ENCODE peak calls at places on chromosomes 13 and 19, in nine cellular contexts. One of them, this sample, is unnamed.

GRCh38 chr13:97262058-97262457 is 39.9 kb downstream of the MBNL2 start:
- DNase-seq in cardiac fibroblast: no peak
- DNase-seq in T-helper 2 cell: peak
- DNase-seq in left ventricle myocardium inferior: no peak
- DNase-seq in HT1080: no peak
- DNase-seq in GM04504: no peak
- DNase-seq in AML-193: no peak
- DNase-seq in C1 segment of cervical spinal cord: no peak
- DNase-seq in Calu3: no peak
- DNase-seq in this sample: no peak

GRCh38 chr19:47601180-47601904 is 7.6 kb upstream of the BICRA start:
- DNase-seq in cardiac fibroblast: no peak
- DNase-seq in T-helper 2 cell: no peak
- DNase-seq in left ventricle myocardium inferior: no peak
- DNase-seq in HT1080: no peak
- DNase-seq in GM04504: no peak
- DNase-seq in AML-193: no peak
- DNase-seq in C1 segment of cervical spinal cord: no peak
- DNase-seq in Calu3: peak
- DNase-seq in this sample: no peak

GRCh38 chr13:44098559-44098958 is 218.9 kb downstream of the LACC1 start:
- DNase-seq in cardiac fibroblast: no peak
- DNase-seq in T-helper 2 cell: no peak
- DNase-seq in left ventricle myocardium inferior: no peak
- DNase-seq in HT1080: no peak
- DNase-seq in GM04504: no peak
- DNase-seq in AML-193: no peak
- DNase-seq in C1 segment of cervical spinal cord: no peak
- DNase-seq in Calu3: no peak
- DNase-seq in this sample: no peak

GRCh38 chr19:7415163-7415856 is 66.6 kb downstream of the ARHGEF18 start:
- DNase-seq in cardiac fibroblast: peak
- DNase-seq in T-helper 2 cell: no peak
- DNase-seq in left ventricle myocardium inferior: no peak
- DNase-seq in HT1080: no peak
- DNase-seq in GM04504: no peak
- DNase-seq in AML-193: no peak
- DNase-seq in C1 segment of cervical spinal cord: no peak
- DNase-seq in Calu3: no peak
- DNase-seq in this sample: no peak

GRCh38 chr13:59701261-59701660 is 462.5 kb downstream of the DIAPH3 start:
- DNase-seq in cardiac fibroblast: no peak
- DNase-seq in T-helper 2 cell: no peak
- DNase-seq in left ventricle myocardium inferior: no peak
- DNase-seq in HT1080: no peak
- DNase-seq in GM04504: no peak
- DNase-seq in AML-193: no peak
- DNase-seq in C1 segment of cervical spinal cord: no peak
- DNase-seq in Calu3: no peak
- DNase-seq in this sample: no peak

GRCh38 chr13:27170521-27171243 is 929 bp downstream of the USP12 start:
- DNase-seq in cardiac fibroblast: peak
- DNase-seq in T-helper 2 cell: peak
- DNase-seq in left ventricle myocardium inferior: peak
- DNase-seq in HT1080: peak
- DNase-seq in GM04504: no peak
- DNase-seq in AML-193: no peak
- DNase-seq in C1 segment of cervical spinal cord: peak
- DNase-seq in Calu3: no peak
- DNase-seq in this sample: peak

GRCh38 chr19:10364644-10365043 is 15.7 kb downstream of the TYK2 start:
- DNase-seq in cardiac fibroblast: no peak
- DNase-seq in T-helper 2 cell: no peak
- DNase-seq in left ventricle myocardium inferior: no peak
- DNase-seq in HT1080: no peak
- DNase-seq in GM04504: no peak
- DNase-seq in AML-193: no peak
- DNase-seq in C1 segment of cervical spinal cord: peak
- DNase-seq in Calu3: no peak
- DNase-seq in this sample: no peak

GRCh38 chr19:16951529-16951928 is 62.7 kb downstream of the F2RL3 start:
- DNase-seq in cardiac fibroblast: no peak
- DNase-seq in T-helper 2 cell: no peak
- DNase-seq in left ventricle myocardium inferior: no peak
- DNase-seq in HT1080: peak
- DNase-seq in GM04504: no peak
- DNase-seq in AML-193: no peak
- DNase-seq in C1 segment of cervical spinal cord: no peak
- DNase-seq in Calu3: no peak
- DNase-seq in this sample: no peak

GRCh38 chr13:35086667-35087066 is 144.6 kb downstream of the NBEA start:
- DNase-seq in cardiac fibroblast: no peak
- DNase-seq in T-helper 2 cell: no peak
- DNase-seq in left ventricle myocardium inferior: no peak
- DNase-seq in HT1080: peak
- DNase-seq in GM04504: no peak
- DNase-seq in AML-193: no peak
- DNase-seq in C1 segment of cervical spinal cord: no peak
- DNase-seq in Calu3: no peak
- DNase-seq in this sample: no peak

GRCh38 chr19:11247934-11248333 is 8.5 kb downstream of the ANGPTL8 start:
- DNase-seq in cardiac fibroblast: no peak
- DNase-seq in T-helper 2 cell: no peak
- DNase-seq in left ventricle myocardium inferior: no peak
- DNase-seq in HT1080: no peak
- DNase-seq in GM04504: no peak
- DNase-seq in AML-193: no peak
- DNase-seq in C1 segment of cervical spinal cord: no peak
- DNase-seq in Calu3: no peak
- DNase-seq in this sample: no peak

GRCh38 chr13:41458939-41459753 is 1.8 kb downstream of the RGCC start:
- DNase-seq in cardiac fibroblast: peak
- DNase-seq in T-helper 2 cell: peak
- DNase-seq in left ventricle myocardium inferior: peak
- DNase-seq in HT1080: no peak
- DNase-seq in GM04504: peak
- DNase-seq in AML-193: peak
- DNase-seq in C1 segment of cervical spinal cord: no peak
- DNase-seq in Calu3: peak
- DNase-seq in this sample: no peak

GRCh38 chr13:29589234-29589633 is 6.3 kb downstream of the SLC7A1 start:
- DNase-seq in cardiac fibroblast: no peak
- DNase-seq in T-helper 2 cell: no peak
- DNase-seq in left ventricle myocardium inferior: no peak
- DNase-seq in HT1080: peak
- DNase-seq in GM04504: no peak
- DNase-seq in AML-193: no peak
- DNase-seq in C1 segment of cervical spinal cord: no peak
- DNase-seq in Calu3: peak
- DNase-seq in this sample: no peak

GRCh38 chr13:77093735-77094134 is 66.8 kb upstream of the FBXL3 start:
- DNase-seq in cardiac fibroblast: no peak
- DNase-seq in T-helper 2 cell: no peak
- DNase-seq in left ventricle myocardium inferior: no peak
- DNase-seq in HT1080: no peak
- DNase-seq in GM04504: no peak
- DNase-seq in AML-193: no peak
- DNase-seq in C1 segment of cervical spinal cord: no peak
- DNase-seq in Calu3: no peak
- DNase-seq in this sample: no peak

GRCh38 chr19:49691243-49692101 is 556 bp downstream of the CPT1C start:
- DNase-seq in cardiac fibroblast: peak
- DNase-seq in T-helper 2 cell: no peak
- DNase-seq in left ventricle myocardium inferior: peak
- DNase-seq in HT1080: no peak
- DNase-seq in GM04504: no peak
- DNase-seq in AML-193: no peak
- DNase-seq in C1 segment of cervical spinal cord: peak
- DNase-seq in Calu3: no peak
- DNase-seq in this sample: peak

GRCh38 chr19:57850553-57851017 is 926 bp downstream of the ZNF587 start:
- DNase-seq in cardiac fibroblast: peak
- DNase-seq in T-helper 2 cell: no peak
- DNase-seq in left ventricle myocardium inferior: no peak
- DNase-seq in HT1080: peak
- DNase-seq in GM04504: no peak
- DNase-seq in AML-193: no peak
- DNase-seq in C1 segment of cervical spinal cord: no peak
- DNase-seq in Calu3: peak
- DNase-seq in this sample: no peak

GRCh38 chr13:89324582-89324981 is 1653.4 kb downstream of the SLITRK5 start:
- DNase-seq in cardiac fibroblast: no peak
- DNase-seq in T-helper 2 cell: no peak
- DNase-seq in left ventricle myocardium inferior: no peak
- DNase-seq in HT1080: no peak
- DNase-seq in GM04504: no peak
- DNase-seq in AML-193: no peak
- DNase-seq in C1 segment of cervical spinal cord: no peak
- DNase-seq in Calu3: no peak
- DNase-seq in this sample: no peak

GRCh38 chr19:55352040-55352439 is 2.5 kb downstream of the COX6B2 start:
- DNase-seq in cardiac fibroblast: no peak
- DNase-seq in T-helper 2 cell: no peak
- DNase-seq in left ventricle myocardium inferior: no peak
- DNase-seq in HT1080: peak
- DNase-seq in GM04504: no peak
- DNase-seq in AML-193: no peak
- DNase-seq in C1 segment of cervical spinal cord: no peak
- DNase-seq in Calu3: peak
- DNase-seq in this sample: no peak

GRCh38 chr19:16569609-16570320 is 2.5 kb downstream of the SLC35E1 start:
- DNase-seq in cardiac fibroblast: no peak
- DNase-seq in T-helper 2 cell: no peak
- DNase-seq in left ventricle myocardium inferior: no peak
- DNase-seq in HT1080: no peak
- DNase-seq in GM04504: no peak
- DNase-seq in AML-193: no peak
- DNase-seq in C1 segment of cervical spinal cord: no peak
- DNase-seq in Calu3: no peak
- DNase-seq in this sample: no peak

GRCh38 chr13:99796175-99796819 is 175.3 kb downstream of the ZIC5 start:
- DNase-seq in cardiac fibroblast: peak
- DNase-seq in T-helper 2 cell: no peak
- DNase-seq in left ventricle myocardium inferior: no peak
- DNase-seq in HT1080: peak
- DNase-seq in GM04504: no peak
- DNase-seq in AML-193: no peak
- DNase-seq in C1 segment of cervical spinal cord: no peak
- DNase-seq in Calu3: peak
- DNase-seq in this sample: no peak

GRCh38 chr13:79541426-79542049 is 60.6 kb downstream of the NDFIP2 start:
- DNase-seq in cardiac fibroblast: peak
- DNase-seq in T-helper 2 cell: peak
- DNase-seq in left ventricle myocardium inferior: no peak
- DNase-seq in HT1080: peak
- DNase-seq in GM04504: peak
- DNase-seq in AML-193: peak
- DNase-seq in C1 segment of cervical spinal cord: no peak
- DNase-seq in Calu3: peak
- DNase-seq in this sample: no peak

GRCh38 chr13:75715598-75716523 is 79.7 kb downstream of the LMO7 start:
- DNase-seq in cardiac fibroblast: peak
- DNase-seq in T-helper 2 cell: no peak
- DNase-seq in left ventricle myocardium inferior: no peak
- DNase-seq in HT1080: no peak
- DNase-seq in GM04504: no peak
- DNase-seq in AML-193: no peak
- DNase-seq in C1 segment of cervical spinal cord: no peak
- DNase-seq in Calu3: no peak
- DNase-seq in this sample: no peak

GRCh38 chr19:51327066-51327985 is 14.6 kb downstream of the VSIG10L start:
- DNase-seq in cardiac fibroblast: peak
- DNase-seq in T-helper 2 cell: peak
- DNase-seq in left ventricle myocardium inferior: peak
- DNase-seq in HT1080: no peak
- DNase-seq in GM04504: no peak
- DNase-seq in AML-193: no peak
- DNase-seq in C1 segment of cervical spinal cord: no peak
- DNase-seq in Calu3: peak
- DNase-seq in this sample: no peak

GRCh38 chr13:74990992-74991391 is 491.0 kb downstream of the TBC1D4 start:
- DNase-seq in cardiac fibroblast: no peak
- DNase-seq in T-helper 2 cell: no peak
- DNase-seq in left ventricle myocardium inferior: no peak
- DNase-seq in HT1080: no peak
- DNase-seq in GM04504: no peak
- DNase-seq in AML-193: no peak
- DNase-seq in C1 segment of cervical spinal cord: no peak
- DNase-seq in Calu3: no peak
- DNase-seq in this sample: no peak

GRCh38 chr13:105567951-105568510 is 967.4 kb downstream of the EFNB2 start:
- DNase-seq in cardiac fibroblast: peak
- DNase-seq in T-helper 2 cell: no peak
- DNase-seq in left ventricle myocardium inferior: no peak
- DNase-seq in HT1080: no peak
- DNase-seq in GM04504: no peak
- DNase-seq in AML-193: no peak
- DNase-seq in C1 segment of cervical spinal cord: no peak
- DNase-seq in Calu3: no peak
- DNase-seq in this sample: no peak

GRCh38 chr13:67015976-67016600 is 214.0 kb downstream of the PCDH9 start:
- DNase-seq in cardiac fibroblast: no peak
- DNase-seq in T-helper 2 cell: no peak
- DNase-seq in left ventricle myocardium inferior: no peak
- DNase-seq in HT1080: no peak
- DNase-seq in GM04504: no peak
- DNase-seq in AML-193: no peak
- DNase-seq in C1 segment of cervical spinal cord: no peak
- DNase-seq in Calu3: no peak
- DNase-seq in this sample: no peak

GRCh38 chr19:3503036-3503572 is 2.6 kb upstream of the DOHH start:
- DNase-seq in cardiac fibroblast: peak
- DNase-seq in T-helper 2 cell: no peak
- DNase-seq in left ventricle myocardium inferior: no peak
- DNase-seq in HT1080: no peak
- DNase-seq in GM04504: no peak
- DNase-seq in AML-193: no peak
- DNase-seq in C1 segment of cervical spinal cord: no peak
- DNase-seq in Calu3: no peak
- DNase-seq in this sample: no peak

GRCh38 chr13:110244096-110244830 is 62.7 kb downstream of the COL4A1 start:
- DNase-seq in cardiac fibroblast: no peak
- DNase-seq in T-helper 2 cell: no peak
- DNase-seq in left ventricle myocardium inferior: no peak
- DNase-seq in HT1080: no peak
- DNase-seq in GM04504: peak
- DNase-seq in AML-193: no peak
- DNase-seq in C1 segment of cervical spinal cord: no peak
- DNase-seq in Calu3: no peak
- DNase-seq in this sample: no peak

GRCh38 chr13:34816543-34816942 is 125.5 kb upstream of the NBEA start:
- DNase-seq in cardiac fibroblast: peak
- DNase-seq in T-helper 2 cell: no peak
- DNase-seq in left ventricle myocardium inferior: no peak
- DNase-seq in HT1080: no peak
- DNase-seq in GM04504: peak
- DNase-seq in AML-193: no peak
- DNase-seq in C1 segment of cervical spinal cord: no peak
- DNase-seq in Calu3: no peak
- DNase-seq in this sample: no peak

GRCh38 chr13:48258430-48258829 is 25.4 kb downstream of the ITM2B start:
- DNase-seq in cardiac fibroblast: no peak
- DNase-seq in T-helper 2 cell: no peak
- DNase-seq in left ventricle myocardium inferior: no peak
- DNase-seq in HT1080: no peak
- DNase-seq in GM04504: no peak
- DNase-seq in AML-193: no peak
- DNase-seq in C1 segment of cervical spinal cord: no peak
- DNase-seq in Calu3: no peak
- DNase-seq in this sample: no peak